ENCODE peak calls at places on chromosomes 2 and 18, in ten cellular contexts. W is CD8-positive, alpha-beta T cell; Q is Peyer's patch; R is GM13976; A is activated CD8-positive, alpha-beta memory T cell treated with anti-CD3 and anti-CD28 coated beads for 4 hours; V is HFFc6; G is T1000; I is hypothalamus; N is NCI-H69; B is GM20000. E is an unnamed sample.

GRCh38 chr2:227164745-227165350 is 424 bp downstream of the COL4A3 start:
- DNase-seq in A (no peak), I (no peak), R (peak), V (no peak), G (no peak), W (no peak), N (peak), Q (no peak), B (peak), E (peak)

GRCh38 chr2:204665244-204665643 is 120.0 kb downstream of the PARD3B start:
- DNase-seq in N (no peak), B (no peak), I (no peak), Q (no peak), V (peak), R (no peak), W (no peak), A (no peak), G (peak), E (no peak)

GRCh38 chr2:50556934-50557575 is 474.9 kb downstream of the NRXN1 start:
- DNase-seq in I (no peak), W (no peak), A (no peak), G (no peak), Q (no peak), B (no peak), R (no peak), V (no peak), N (no peak), E (no peak)

GRCh38 chr2:43065871-43066270 is 160.5 kb downstream of the ZFP36L2 start:
- DNase-seq in Q (peak), I (no peak), G (no peak), R (no peak), A (no peak), B (no peak), V (no peak), N (no peak), W (no peak), E (no peak)

GRCh38 chr2:12923907-12924610 is 207.3 kb downstream of the TRIB2 start:
- DNase-seq in B (no peak), N (no peak), W (no peak), A (no peak), I (no peak), Q (no peak), G (no peak), V (peak), R (no peak), E (no peak)

GRCh38 chr2:31138037-31138962 is at the start of gene GALNT14:
- DNase-seq in G (peak), R (peak), N (peak), W (no peak), V (peak), A (no peak), B (peak), I (peak), Q (peak), E (peak)

GRCh38 chr2:57330447-57330846 is 716.2 kb upstream of the VRK2 start:
- DNase-seq in R (no peak), W (no peak), V (no peak), Q (no peak), A (no peak), G (no peak), B (no peak), I (no peak), N (no peak), E (no peak)

GRCh38 chr2:42156756-42157155 is 12.4 kb upstream of the EML4 start:
- DNase-seq in V (no peak), A (no peak), B (no peak), I (no peak), R (no peak), Q (no peak), W (no peak), G (no peak), N (no peak), E (no peak)

GRCh38 chr2:24971300-24971549 is 530 bp downstream of the DNAJC27 start:
- DNase-seq in A (no peak), V (no peak), G (no peak), B (peak), N (no peak), Q (no peak), R (no peak), W (no peak), I (no peak), E (no peak)

GRCh38 chr2:2732331-2733119 is 401.4 kb upstream of the MYT1L start:
- DNase-seq in V (no peak), N (no peak), R (no peak), I (no peak), B (no peak), W (no peak), A (no peak), G (no peak), Q (no peak), E (no peak)

GRCh38 chr18:62611395-62612241 is 88.8 kb downstream of the ZCCHC2 start:
- DNase-seq in G (no peak), I (no peak), Q (no peak), A (no peak), B (no peak), R (no peak), W (no peak), N (no peak), V (no peak), E (no peak)

GRCh38 chr2:127479219-127479825 is 47.0 kb downstream of the IWS1 start:
- DNase-seq in R (peak), B (peak), G (no peak), A (no peak), I (no peak), Q (no peak), N (peak), W (no peak), V (peak), E (peak)

GRCh38 chr18:13611616-13612110 is 114.7 kb downstream of the FAM210A start:
- DNase-seq in N (peak), R (no peak), A (no peak), W (no peak), B (no peak), I (peak), Q (peak), G (no peak), V (peak), E (no peak)

GRCh38 chr2:177172034-177172880 is 40.3 kb upstream of the HNRNPA3 start:
- DNase-seq in A (no peak), Q (no peak), R (no peak), G (no peak), I (no peak), V (peak), W (no peak), B (no peak), N (no peak), E (no peak)

GRCh38 chr2:179341152-179341866 is 76.7 kb upstream of the SESTD1 start:
- DNase-seq in V (no peak), R (no peak), A (no peak), N (no peak), W (no peak), G (no peak), B (no peak), I (no peak), Q (no peak), E (no peak)